ENCODE peak calls at places on chromosomes 7 and 10, in six cellular contexts. M is coronary artery, E is heart right ventricle, V is nephron progenitor cell, X is pancreas, R is astrocyte of the cerebellum. B is an unnamed sample.

GRCh38 chr7:13800694-13801448 is 188.6 kb downstream of the ETV1 start:
- DNase-seq in M (no peak), E (no peak), V (no peak), X (no peak), R (peak; percentile 69), B (no peak)

GRCh38 chr7:108824840-108825540 is 255.3 kb downstream of the DNAJB9 start:
- DNase-seq in M (no peak), E (peak; percentile 30), V (peak; percentile 10), X (no peak), R (peak; percentile 96), B (no peak)

GRCh38 chr10:22180724-22181123 is 37.1 kb downstream of the EBLN1 start:
- DNase-seq in M (no peak), E (no peak), V (no peak), X (no peak), R (no peak), B (no peak)

GRCh38 chr7:32218741-32219283 is 148.6 kb upstream of the PDE1C start:
- DNase-seq in M (peak; percentile 56), E (no peak), V (no peak), X (no peak), R (no peak), B (no peak)

GRCh38 chr10:48451969-48452878 is 145.7 kb downstream of the MAPK8 start:
- DNase-seq in M (no peak), E (no peak), V (no peak), X (no peak), R (no peak), B (no peak)

GRCh38 chr10:19788902-19789301 is 27.3 kb upstream of the PLXDC2 start:
- DNase-seq in M (no peak), E (no peak), V (no peak), X (no peak), R (no peak), B (no peak)

GRCh38 chr7:6172331-6173295 is 99.8 kb downstream of the CYTH3 start:
- DNase-seq in M (no peak), E (no peak), V (no peak), X (no peak), R (no peak), B (no peak)

GRCh38 chr10:59047957-59048618 is 128.4 kb upstream of the PHYHIPL start:
- DNase-seq in M (no peak), E (no peak), V (no peak), X (no peak), R (no peak), B (no peak)

GRCh38 chr10:34339816-34340553 is 475.1 kb downstream of the PARD3 start:
- DNase-seq in M (no peak), E (no peak), V (no peak), X (no peak), R (no peak), B (no peak)

GRCh38 chr7:19491371-19491770 is 217.5 kb downstream of the POLR1F start:
- DNase-seq in M (no peak), E (no peak), V (no peak), X (no peak), R (no peak), B (no peak)

GRCh38 chr7:31648288-31648687 is 38.7 kb upstream of the PPP1R17 start:
- DNase-seq in M (no peak), E (no peak), V (no peak), X (no peak), R (peak; percentile 11), B (no peak)

GRCh38 chr7:146090023-146090645 is 26.5 kb upstream of the CNTNAP2 start:
- DNase-seq in M (no peak), E (no peak), V (peak; percentile 4), X (no peak), R (no peak), B (peak; percentile 1)

GRCh38 chr10:52539463-52539862 is 225.4 kb downstream of the DKK1 start:
- DNase-seq in M (no peak), E (no peak), V (no peak), X (no peak), R (peak; percentile 33), B (no peak)

GRCh38 chr10:75097666-75098285 is 13.7 kb upstream of the SAMD8 start:
- DNase-seq in M (no peak), E (no peak), V (no peak), X (no peak), R (no peak), B (no peak)

GRCh38 chr10:118926018-118926417 is 103.5 kb upstream of the NANOS1 start:
- DNase-seq in M (no peak), E (no peak), V (no peak), X (no peak), R (no peak), B (no peak)

GRCh38 chr7:92131093-92131492 is 3.2 kb downstream of the CYP51A1 start:
- DNase-seq in M (no peak), E (no peak), V (no peak), X (no peak), R (no peak), B (no peak)

GRCh38 chr7:22610871-22611757 is 111.1 kb upstream of the STEAP1B start:
- DNase-seq in M (no peak), E (no peak), V (no peak), X (no peak), R (no peak), B (no peak)

GRCh38 chr7:39987641-39988347 is 37.7 kb downstream of the CDK13 start:
- DNase-seq in M (no peak), E (no peak), V (no peak), X (no peak), R (no peak), B (no peak)

GRCh38 chr10:122878799-122879338 is 512 bp downstream of the FAM24B start:
- DNase-seq in M (no peak), E (no peak), V (no peak), X (peak; percentile 73), R (no peak), B (no peak)

GRCh38 chr10:13716161-13717071 is 129.7 kb downstream of the PRPF18 start:
- DNase-seq in M (no peak), E (no peak), V (no peak), X (no peak), R (no peak), B (no peak)

GRCh38 chr10:31554556-31554955 is 235.5 kb downstream of the ZEB1 start:
- DNase-seq in M (no peak), E (no peak), V (no peak), X (no peak), R (peak; percentile 84), B (no peak)

GRCh38 chr7:73865738-73866445 is 4.9 kb downstream of the TMEM270 start:
- DNase-seq in M (no peak), E (no peak), V (peak; percentile 45), X (no peak), R (no peak), B (peak; percentile 43)

GRCh38 chr10:26486985-26487850 is 49.1 kb downstream of the APBB1IP start:
- DNase-seq in M (no peak), E (no peak), V (no peak), X (no peak), R (peak; percentile 75), B (peak; percentile 52)

GRCh38 chr10:100825325-100825875 is 80.0 kb downstream of the PAX2 start:
- DNase-seq in M (no peak), E (no peak), V (no peak), X (no peak), R (no peak), B (no peak)

GRCh38 chr7:115516341-115516740 is 514.2 kb downstream of the TFEC start:
- DNase-seq in M (no peak), E (no peak), V (no peak), X (no peak), R (no peak), B (no peak)

GRCh38 chr7:119175916-119176627 is 951.6 kb downstream of the ANKRD7 start:
- DNase-seq in M (no peak), E (peak; percentile 14), V (peak; percentile 64), X (peak; percentile 15), R (peak; percentile 54), B (peak; percentile 66)

GRCh38 chr10:61902448-61903183 is 1.1 kb downstream of the ARID5B start:
- DNase-seq in M (no peak), E (peak; percentile 56), V (peak; percentile 23), X (peak; percentile 37), R (no peak), B (peak; percentile 52)
- TF ChIP-seq CTCF in M (no peak), E (no peak), V (no peak), X (no peak), R (peak; percentile 22), B (no peak)

DNA sequence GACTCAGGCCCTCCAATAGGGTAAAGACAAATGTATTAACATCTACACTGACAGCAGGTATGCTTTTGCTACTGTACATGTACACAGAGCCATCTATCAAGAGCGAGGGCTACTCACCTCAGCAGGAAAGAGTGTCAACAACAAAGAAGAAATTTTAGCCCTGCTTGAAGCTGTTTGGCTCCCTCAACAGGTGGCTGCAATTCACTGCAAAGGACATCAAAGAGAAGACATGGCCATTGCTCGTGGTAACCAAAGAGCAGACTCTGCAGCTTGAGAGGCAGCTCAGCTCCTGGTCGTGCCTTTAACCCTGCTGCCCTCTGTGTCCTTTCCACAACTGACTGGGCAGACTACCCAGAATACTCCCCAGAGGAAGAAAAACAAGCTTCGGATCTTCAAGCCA is 5.1 kb downstream of the AKR1B15 start:
- DNase-seq in M (no peak), E (no peak), V (peak; percentile 15), X (no peak), R (no peak), B (no peak)
- TF ChIP-seq CTCF in M (no peak), E (no peak), V (no peak), X (no peak), R (no peak), B (no peak)

DNA sequence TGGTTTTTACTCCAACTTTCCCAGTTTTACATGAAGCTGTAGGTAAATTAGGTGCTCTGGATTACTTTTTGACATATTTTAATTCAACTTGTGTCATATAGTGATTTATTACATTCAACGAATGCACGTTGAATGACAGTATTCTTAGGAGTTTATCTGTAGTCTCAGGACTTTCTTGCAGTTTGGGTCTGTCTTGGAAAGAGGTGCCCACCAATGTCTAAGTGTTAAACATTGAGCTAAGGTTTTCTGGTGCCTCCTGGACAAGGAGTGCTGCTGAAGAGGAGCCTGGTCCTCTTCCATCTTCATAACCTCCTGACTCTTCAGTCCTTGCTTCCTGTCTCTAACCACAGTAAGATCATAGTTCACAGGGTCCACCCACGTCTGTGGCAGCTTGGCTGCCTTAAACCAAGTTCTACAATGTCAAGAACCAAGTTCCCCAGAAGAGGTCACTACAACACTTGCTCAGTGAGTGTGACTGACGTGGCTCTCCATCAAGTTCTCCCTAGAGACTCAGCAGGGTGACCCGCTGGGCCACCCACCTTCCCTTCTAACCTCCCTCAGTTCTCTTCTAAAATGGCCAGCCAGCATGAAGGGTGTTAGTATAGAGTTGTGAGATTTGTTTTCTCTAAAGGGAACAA is 6.1 kb downstream of the NPY start:
- DNase-seq in M (no peak), E (no peak), V (peak; percentile 22), X (no peak), R (no peak), B (peak; percentile 59)
- TF ChIP-seq CTCF in M (no peak), E (peak; percentile 15), V (peak; percentile 48), X (no peak), R (peak; percentile 23), B (peak; percentile 54)

DNA sequence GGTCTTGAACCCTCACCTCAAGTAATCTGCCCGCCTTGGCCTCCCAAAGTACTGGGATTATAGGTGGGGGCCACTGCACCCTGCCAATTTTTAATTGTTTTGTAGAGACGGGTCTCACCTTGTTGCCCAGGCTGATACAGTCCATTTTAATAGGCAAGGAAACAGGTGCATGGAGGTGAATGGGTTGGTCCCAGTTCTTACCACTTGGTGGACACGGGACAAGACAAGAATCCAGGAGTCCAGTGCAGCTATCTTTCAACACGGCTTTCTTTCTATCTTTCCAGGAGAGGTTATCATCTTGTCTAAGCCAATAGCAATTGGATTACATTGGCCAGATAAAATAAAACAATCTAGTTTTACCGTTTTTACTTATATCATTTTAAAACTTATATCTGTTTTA is 23.8 kb downstream of the TCF7L2 start:
- DNase-seq in M (no peak), E (no peak), V (no peak), X (no peak), R (no peak), B (no peak)
- TF ChIP-seq CTCF in M (no peak), E (no peak), V (no peak), X (no peak), R (no peak), B (no peak)